ENCODE peak calls at places on chromosomes 11 and 22, in five cellular contexts. F, D, S, H and O are unnamed samples.

GRCh38 chr11:60761436-60762190 is 4.9 kb downstream of the MS4A15 start:
- DNase-seq in F (peak; percentile 9), D (no peak), S (no peak), H (no peak), O (no peak)

GRCh38 chr11:45150943-45151342 is 4.5 kb downstream of the PRDM11 start:
- DNase-seq in F (peak; percentile 41), D (no peak), S (no peak), H (no peak), O (no peak)

GRCh38 chr22:46175631-46176030 is 25.3 kb downstream of the PPARA start:
- DNase-seq in F (no peak), D (no peak), S (no peak), H (no peak), O (no peak)

GRCh38 chr22:19126874-19127273 is 4.2 kb upstream of the TSSK2 start:
- DNase-seq in F (no peak), D (no peak), S (no peak), H (no peak), O (no peak)

GRCh38 chr11:93741882-93742226 is 382 bp downstream of the C11orf54 start:
- DNase-seq in F (no peak), D (peak; percentile 66), S (no peak), H (peak; percentile 28), O (peak; percentile 89)

GRCh38 chr22:49997932-49998717 is 14.4 kb downstream of the IL17REL start:
- DNase-seq in F (peak; percentile 47), D (no peak), S (no peak), H (peak; percentile 2), O (no peak)

GRCh38 chr11:64867748-64868462 is 10.5 kb downstream of the EHD1 start:
- DNase-seq in F (no peak), D (no peak), S (no peak), H (no peak), O (no peak)

GRCh38 chr11:9527481-9528140 is 45.9 kb upstream of the WEE1 start:
- DNase-seq in F (no peak), D (no peak), S (no peak), H (no peak), O (no peak)

GRCh38 chr11:77471520-77472234 is 2.2 kb downstream of the PAK1 start:
- DNase-seq in F (no peak), D (peak; percentile 54), S (peak; percentile 8), H (peak; percentile 34), O (peak; percentile 85)